ENCODE peak calls at places on chromosomes 13 and 19, in eight cellular contexts. W is fibroblast of lung, D is mammary epithelial cell, J is K562, O is transverse colon, B is RWPE1, L is mucosa of descending colon, M is A549. A is an unnamed sample.

GRCh38 chr13:68584776-68585175 is 1354.6 kb upstream of the PCDH9 start:
- DNase-seq in B (no peak), L (no peak), O (no peak), D (no peak), M (no peak), W (no peak), J (no peak), A (no peak)

GRCh38 chr19:1590641-1591397 is 1.8 kb downstream of the MBD3 start:
- DNase-seq in O (peak), L (no peak), W (no peak), J (peak), M (no peak), D (no peak), B (no peak), A (no peak)

GRCh38 chr13:100149389-100149788 is 60.5 kb downstream of the PCCA start:
- DNase-seq in O (no peak), W (no peak), B (no peak), M (no peak), D (no peak), L (no peak), J (no peak), A (no peak)

GRCh38 chr19:43751466-43752220 is 3.1 kb downstream of the SMG9 start:
- DNase-seq in W (peak), J (no peak), D (peak), O (no peak), M (no peak), B (no peak), L (no peak), A (no peak)

GRCh38 chr13:42478531-42479156 is 95.3 kb upstream of the TNFSF11 start:
- DNase-seq in B (no peak), J (no peak), M (peak), O (no peak), D (peak), W (no peak), L (peak), A (no peak)

GRCh38 chr13:101941095-101941777 is 460.6 kb downstream of the FGF14 start:
- DNase-seq in D (no peak), W (peak), B (no peak), L (no peak), O (no peak), M (no peak), J (no peak), A (no peak)

GRCh38 chr19:6030214-6030507 is 52.2 kb upstream of the RANBP3 start:
- DNase-seq in O (no peak), L (no peak), M (no peak), W (peak), B (no peak), J (no peak), D (peak), A (no peak)

GRCh38 chr19:12985049-12985776 is 10.1 kb upstream of the NFIX start:
- DNase-seq in W (peak), L (peak), D (peak), J (peak), B (no peak), M (no peak), O (peak), A (no peak)

GRCh38 chr13:44426461-44426860 is 52.8 kb downstream of the SERP2 start:
- DNase-seq in B (no peak), O (no peak), L (no peak), M (no peak), J (no peak), W (no peak), D (no peak), A (no peak)

GRCh38 chr13:74210693-74211393 is 76.6 kb upstream of the KLF12 start:
- DNase-seq in B (peak), L (no peak), M (no peak), O (no peak), J (no peak), D (peak), W (peak), A (no peak)

GRCh38 chr13:32419862-32420261 is 8.1 kb downstream of the N4BP2L1 start:
- DNase-seq in D (no peak), B (no peak), O (no peak), J (no peak), M (no peak), W (no peak), L (no peak), A (no peak)

GRCh38 chr19:43634877-43635560 is 4.6 kb downstream of the CADM4 start:
- DNase-seq in O (no peak), L (no peak), M (no peak), B (no peak), J (no peak), W (no peak), D (no peak), A (no peak)

GRCh38 chr19:37007587-37008220 is 70.5 kb upstream of the ZNF420 start:
- DNase-seq in J (peak), M (no peak), L (peak), W (peak), O (peak), D (peak), B (peak), A (no peak)

GRCh38 chr13:45082964-45083363 is 37.3 kb upstream of the GTF2F2 start:
- DNase-seq in B (peak), M (no peak), J (no peak), D (peak), L (no peak), W (peak), O (no peak), A (no peak)

GRCh38 chr19:47230122-47230920 is 678 bp downstream of the BBC3 start:
- DNase-seq in B (peak), W (peak), O (peak), L (peak), J (peak), M (no peak), D (peak), A (peak)

GRCh38 chr19:49333426-49334288 is 1.5 kb upstream of the CD37 start:
- DNase-seq in J (no peak), M (no peak), D (no peak), W (no peak), L (peak), B (no peak), O (peak), A (no peak)

GRCh38 chr13:42233726-42234125 is 38.2 kb upstream of the AKAP11 start:
- DNase-seq in J (no peak), B (no peak), L (no peak), W (no peak), M (no peak), O (no peak), D (no peak), A (no peak)

GRCh38 chr19:12806242-12807131 is at the start of gene RNASEH2A:
- DNase-seq in W (peak), L (peak), O (peak), M (peak), D (peak), J (peak), B (peak), A (peak)

GRCh38 chr19:53553159-53553558 is 15.2 kb downstream of the ZNF331 start:
- DNase-seq in M (no peak), B (no peak), J (no peak), W (no peak), L (no peak), O (no peak), D (no peak), A (no peak)

GRCh38 chr13:105465251-105465650 is 1070.2 kb downstream of the EFNB2 start:
- DNase-seq in W (no peak), O (no peak), L (no peak), B (peak), J (no peak), M (no peak), D (peak), A (no peak)

GRCh38 chr13:82758056-82758455 is 1124.2 kb downstream of the SLITRK1 start:
- DNase-seq in M (no peak), L (no peak), W (no peak), J (no peak), D (peak), B (peak), O (no peak), A (no peak)

GRCh38 chr13:30864352-30865130 is 41.5 kb upstream of the MEDAG start:
- DNase-seq in L (no peak), D (peak), O (no peak), J (no peak), W (peak), M (no peak), B (no peak), A (no peak)

GRCh38 chr19:18626906-18627305 is 9.9 kb upstream of the KLHL26 start:
- DNase-seq in O (no peak), J (no peak), M (no peak), D (no peak), B (no peak), W (no peak), L (no peak), A (no peak)

GRCh38 chr19:43504426-43505185 is at the start of gene PHLDB3:
- DNase-seq in L (peak), W (peak), O (peak), D (no peak), B (no peak), J (peak), M (no peak), A (no peak)

GRCh38 chr13:93559718-93560117 is 333.1 kb downstream of the GPC6 start:
- DNase-seq in O (no peak), D (peak), J (no peak), M (peak), W (peak), L (no peak), B (peak), A (no peak)

GRCh38 chr19:8355631-8356402 is 8.1 kb upstream of the ANGPTL4 start:
- DNase-seq in D (peak), J (peak), O (no peak), M (no peak), L (no peak), B (peak), W (peak), A (peak)
- TF ChIP-seq CTCF in D (no peak), J (peak), O (no peak), M (no peak), L (no peak), B (no peak), W (no peak), A (no peak)

GRCh38 chr19:35783469-35784400 is 8.4 kb downstream of the ARHGAP33 start:
- DNase-seq in W (no peak), O (no peak), L (no peak), D (no peak), B (no peak), M (no peak), J (no peak), A (no peak)
- TF ChIP-seq CTCF in W (no peak), O (no peak), L (no peak), D (no peak), B (no peak), M (no peak), J (peak), A (no peak)

DNA sequence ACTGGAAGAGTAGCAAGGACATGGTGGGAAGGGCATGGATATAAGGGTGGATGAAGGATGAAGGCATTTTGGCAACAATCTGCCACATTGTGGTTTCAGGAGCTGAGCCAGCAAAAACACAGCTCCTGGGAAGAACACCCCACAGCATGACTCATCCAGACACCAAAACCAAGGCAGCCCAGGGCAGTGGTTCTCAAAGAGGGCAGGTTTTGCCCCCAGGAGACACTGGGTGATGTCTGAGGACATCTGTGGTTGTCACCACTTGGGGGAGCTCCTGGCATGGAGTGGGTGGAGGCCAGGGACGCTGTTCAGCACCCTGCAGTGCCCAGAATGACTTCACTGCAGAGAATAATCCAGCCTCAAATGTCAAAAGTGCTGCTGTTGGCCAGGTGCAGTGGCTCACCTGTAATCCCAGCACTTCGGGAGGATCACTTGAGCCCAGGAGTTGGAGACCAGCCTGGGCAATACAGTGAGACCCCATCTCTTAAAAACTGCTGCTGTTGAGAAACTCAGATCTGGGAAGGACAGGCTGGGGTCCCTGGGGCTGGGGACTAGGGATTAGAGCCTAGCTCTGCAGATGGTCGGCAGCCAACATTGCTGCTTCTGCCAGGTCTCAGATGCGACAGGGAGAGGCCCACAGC is 16.1 kb downstream of the ZFR2 start:
- DNase-seq in B (peak), D (peak), J (no peak), W (peak), O (peak), M (peak), L (peak), A (no peak)
- TF ChIP-seq CTCF in B (peak), D (peak), J (peak), W (peak), O (peak), M (no peak), L (no peak), A (peak)

GRCh38 chr13:51249254-51249653 is 27.1 kb downstream of the FAM124A start:
- DNase-seq in B (peak), M (no peak), O (no peak), J (no peak), W (peak), L (no peak), D (peak), A (no peak)

GRCh38 chr13:51251480-51251879 is 29.3 kb downstream of the FAM124A start:
- DNase-seq in J (no peak), O (no peak), M (no peak), D (no peak), W (no peak), L (no peak), B (no peak), A (no peak)

GRCh38 chr13:51252954-51253531 is 30.8 kb downstream of the FAM124A start:
- DNase-seq in O (no peak), D (no peak), B (no peak), L (no peak), M (no peak), W (no peak), J (no peak), A (no peak)

GRCh38 chr13:51246411-51247298 is 24.5 kb downstream of the FAM124A start:
- DNase-seq in D (no peak), M (no peak), J (no peak), B (no peak), W (no peak), L (no peak), O (peak), A (no peak)

DNA sequence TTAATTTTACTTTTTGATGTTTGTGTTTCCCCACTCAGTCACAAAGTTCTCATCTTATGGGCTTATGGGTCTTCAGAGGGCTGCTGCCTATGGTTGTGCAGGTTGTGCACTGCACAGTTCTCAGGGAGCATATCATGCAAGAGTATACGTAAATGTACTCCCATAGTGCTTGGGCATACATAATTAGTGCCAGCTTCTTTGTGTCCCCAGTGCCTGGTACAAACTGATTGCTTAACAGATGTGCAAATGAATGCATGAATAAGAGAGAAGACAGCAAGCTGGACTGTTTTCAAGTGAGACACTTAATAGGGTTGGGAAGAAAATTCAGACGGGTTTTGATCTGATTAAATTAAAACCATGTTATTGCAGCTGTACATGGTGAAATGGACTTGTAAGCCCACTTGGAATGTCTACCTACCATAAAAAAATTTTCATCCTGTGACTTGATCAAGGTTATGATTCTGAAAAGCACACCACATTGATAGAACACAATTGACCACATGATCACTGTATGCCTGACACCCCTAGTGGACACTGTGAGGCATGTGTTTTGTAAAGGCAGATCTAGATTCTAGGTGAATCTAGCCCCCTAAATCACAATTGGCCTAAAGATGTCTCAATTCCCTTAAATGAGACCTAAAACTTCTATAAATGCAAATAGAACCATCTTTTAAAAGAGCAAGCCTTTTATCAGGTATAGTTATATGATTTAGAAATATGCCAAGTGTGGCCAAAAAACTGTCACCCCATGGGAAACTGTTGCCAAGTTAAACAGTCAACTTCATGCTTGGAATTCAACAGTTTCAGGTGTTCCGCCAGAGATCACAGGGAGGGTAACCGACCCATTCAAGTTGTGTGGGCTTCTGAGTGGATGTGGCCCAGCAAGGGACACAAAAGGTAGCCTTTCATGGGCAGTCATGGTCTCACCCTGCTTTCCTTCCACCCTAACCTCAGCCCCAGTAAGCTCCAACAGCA is 27.9 kb downstream of the FAM124A start:
- DNase-seq in B (peak), O (no peak), W (no peak), L (no peak), J (peak), M (peak), D (no peak), A (no peak)
- TF ChIP-seq CTCF in B (peak), O (peak), W (no peak), L (no peak), J (peak), M (peak), D (peak), A (peak)

GRCh38 chr19:15251749-15252397 is 19.6 kb upstream of the EPHX3 start:
- DNase-seq in O (peak), W (peak), B (peak), D (peak), J (peak), M (peak), L (peak), A (no peak)
- TF ChIP-seq CTCF in O (peak), W (peak), B (no peak), D (peak), J (peak), M (no peak), L (no peak), A (no peak)

DNA sequence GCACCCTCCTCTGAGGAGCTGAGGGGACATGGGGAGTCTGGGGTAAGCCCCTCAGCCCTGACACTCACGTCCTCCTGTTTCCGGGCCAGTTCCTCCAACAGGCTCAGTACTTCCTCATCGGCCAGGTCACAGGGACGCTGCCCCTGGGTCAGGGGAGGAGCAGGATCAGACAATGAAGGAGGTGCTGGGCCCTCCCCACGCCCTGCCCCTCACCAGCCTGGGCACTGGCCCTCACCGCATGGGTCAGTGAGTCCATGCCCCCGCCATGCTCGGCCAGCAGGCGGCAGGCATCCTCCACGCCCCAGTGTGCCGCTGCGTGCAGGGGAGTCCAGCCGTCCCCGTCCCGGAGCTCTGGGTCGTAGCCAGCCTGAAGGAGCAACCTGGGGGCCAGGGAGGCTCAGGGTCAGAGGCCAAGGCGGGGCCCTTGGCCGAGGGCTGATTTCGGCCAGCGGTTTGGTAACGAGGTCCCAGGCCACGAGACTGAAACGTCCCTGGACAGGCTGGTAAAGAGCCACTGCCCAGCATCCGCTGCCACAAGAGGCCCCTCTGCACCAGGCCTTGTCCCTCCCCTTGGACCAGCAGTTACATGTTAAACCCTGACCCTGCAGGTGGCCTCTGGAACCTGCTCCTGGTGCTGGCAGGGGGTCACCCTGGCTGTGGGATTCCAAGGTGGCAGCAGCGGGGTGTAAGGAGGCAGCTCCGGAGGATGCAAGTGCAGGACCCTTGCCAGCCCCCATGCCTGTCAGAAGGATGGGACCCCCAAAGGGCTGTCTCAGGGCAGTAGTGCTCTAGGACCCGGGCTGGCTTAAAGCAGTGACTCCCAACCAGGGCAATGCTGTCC is 18.5 kb downstream of the PPP1R12C start:
- DNase-seq in M (no peak), D (no peak), L (no peak), J (no peak), B (no peak), W (no peak), O (no peak), A (peak)
- TF ChIP-seq CTCF in M (peak), D (no peak), L (no peak), J (no peak), B (no peak), W (no peak), O (no peak), A (no peak)

DNA sequence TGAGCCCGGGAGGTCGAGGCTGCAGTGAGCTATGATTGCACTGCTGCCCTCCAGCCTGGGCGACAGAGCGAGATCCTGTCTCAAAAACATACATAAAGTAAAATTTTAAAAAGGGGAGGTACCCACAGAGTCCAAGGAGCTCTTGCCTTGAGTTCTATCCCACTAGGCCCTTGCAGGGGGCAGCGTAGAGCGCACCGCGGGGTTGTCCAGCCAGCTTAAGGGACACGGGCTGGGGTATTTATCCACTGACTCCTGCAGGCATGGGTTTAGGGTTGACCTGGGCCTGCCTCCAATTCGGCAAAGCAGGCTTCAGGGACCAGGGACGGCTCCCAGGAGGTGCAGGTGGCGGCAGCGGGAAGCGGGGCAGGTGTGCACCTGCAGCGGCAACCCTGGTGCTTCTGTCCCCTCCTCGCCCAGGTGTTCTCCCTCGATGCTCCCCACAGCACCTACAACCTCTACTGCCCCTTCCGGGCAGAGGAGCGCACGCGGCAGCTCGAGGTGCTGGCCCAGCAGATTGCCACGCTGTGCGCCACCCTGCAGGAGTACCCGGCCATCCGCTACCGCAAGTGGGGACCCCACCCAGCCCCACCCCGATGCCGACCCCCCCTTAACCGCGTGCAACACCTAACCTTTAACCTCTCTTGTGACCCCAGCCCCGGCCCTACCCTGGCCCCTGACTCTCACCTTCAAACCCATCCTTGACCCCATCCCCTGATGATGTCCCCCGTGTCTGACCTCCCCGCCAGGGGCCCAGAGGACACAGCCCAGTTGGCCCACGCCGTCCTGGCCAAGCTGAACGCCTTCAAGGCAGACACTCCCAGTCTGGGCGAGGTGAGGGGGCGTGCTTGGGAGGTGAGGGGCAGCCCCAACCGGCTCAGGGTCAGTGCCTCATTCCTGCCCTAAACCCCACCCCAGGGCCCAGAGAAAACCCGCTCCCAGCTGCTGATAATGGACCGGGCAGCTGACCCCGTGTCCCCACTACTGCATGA is 4.7 kb downstream of the STXBP2 start:
- DNase-seq in J (no peak), M (no peak), B (no peak), W (no peak), L (no peak), O (no peak), D (no peak), A (no peak)
- TF ChIP-seq CTCF in J (no peak), M (no peak), B (no peak), W (no peak), L (no peak), O (no peak), D (no peak), A (no peak)